ENCODE peak calls at places on chromosomes 3 and 15, in seven cellular contexts. One of them, this sample, is unnamed.

GRCh38 chr3:17013050-17013449 is 128.3 kb downstream of the PLCL2 start:
- DNase-seq in endothelial cell: no peak
- DNase-seq in glutamatergic neuron: peak
- DNase-seq in BJ: no peak
- DNase-seq in RWPE1: no peak
- DNase-seq in GM13976: no peak
- DNase-seq in bronchial epithelial cell: no peak
- DNase-seq in this sample: peak

GRCh38 chr3:131072845-131073244 is 46.2 kb downstream of the NEK11 start:
- DNase-seq in endothelial cell: no peak
- DNase-seq in glutamatergic neuron: no peak
- DNase-seq in BJ: no peak
- DNase-seq in RWPE1: no peak
- DNase-seq in GM13976: no peak
- DNase-seq in bronchial epithelial cell: no peak
- DNase-seq in this sample: no peak

GRCh38 chr15:83973816-83974215 is 261.8 kb upstream of the GOLGA6L4 start:
- DNase-seq in endothelial cell: no peak
- DNase-seq in glutamatergic neuron: no peak
- DNase-seq in BJ: no peak
- DNase-seq in RWPE1: no peak
- DNase-seq in GM13976: no peak
- DNase-seq in bronchial epithelial cell: peak
- DNase-seq in this sample: peak

GRCh38 chr3:186452517-186452916 is 90.5 kb upstream of the DGKG start:
- DNase-seq in endothelial cell: no peak
- DNase-seq in glutamatergic neuron: no peak
- DNase-seq in BJ: peak
- DNase-seq in RWPE1: peak
- DNase-seq in GM13976: no peak
- DNase-seq in bronchial epithelial cell: peak
- DNase-seq in this sample: peak

GRCh38 chr15:80440024-80440423 is 35.8 kb downstream of the ARNT2 start:
- DNase-seq in endothelial cell: no peak
- DNase-seq in glutamatergic neuron: no peak
- DNase-seq in BJ: no peak
- DNase-seq in RWPE1: no peak
- DNase-seq in GM13976: no peak
- DNase-seq in bronchial epithelial cell: no peak
- DNase-seq in this sample: no peak

GRCh38 chr3:146543461-146544012 is 870 bp downstream of the PLSCR1 start:
- DNase-seq in endothelial cell: peak
- DNase-seq in glutamatergic neuron: no peak
- DNase-seq in BJ: no peak
- DNase-seq in RWPE1: no peak
- DNase-seq in GM13976: no peak
- DNase-seq in bronchial epithelial cell: peak
- DNase-seq in this sample: no peak

GRCh38 chr15:80507638-80508316 is 103.6 kb downstream of the ARNT2 start:
- DNase-seq in endothelial cell: no peak
- DNase-seq in glutamatergic neuron: no peak
- DNase-seq in BJ: peak
- DNase-seq in RWPE1: no peak
- DNase-seq in GM13976: no peak
- DNase-seq in bronchial epithelial cell: peak
- DNase-seq in this sample: no peak

GRCh38 chr3:150180349-150180748 is 209.7 kb upstream of the PFN2 start:
- DNase-seq in endothelial cell: no peak
- DNase-seq in glutamatergic neuron: no peak
- DNase-seq in BJ: peak
- DNase-seq in RWPE1: no peak
- DNase-seq in GM13976: no peak
- DNase-seq in bronchial epithelial cell: no peak
- DNase-seq in this sample: peak

GRCh38 chr3:59540696-59541095 is 490.9 kb upstream of the CFAP20DC start:
- DNase-seq in endothelial cell: no peak
- DNase-seq in glutamatergic neuron: no peak
- DNase-seq in BJ: no peak
- DNase-seq in RWPE1: no peak
- DNase-seq in GM13976: peak
- DNase-seq in bronchial epithelial cell: no peak
- DNase-seq in this sample: no peak

GRCh38 chr3:51379301-51379700 is 5.8 kb upstream of the MANF start:
- DNase-seq in endothelial cell: no peak
- DNase-seq in glutamatergic neuron: peak
- DNase-seq in BJ: no peak
- DNase-seq in RWPE1: no peak
- DNase-seq in GM13976: no peak
- DNase-seq in bronchial epithelial cell: no peak
- DNase-seq in this sample: no peak

GRCh38 chr3:51380601-51381332 is 4.3 kb upstream of the MANF start:
- DNase-seq in endothelial cell: no peak
- DNase-seq in glutamatergic neuron: no peak
- DNase-seq in BJ: no peak
- DNase-seq in RWPE1: no peak
- DNase-seq in GM13976: no peak
- DNase-seq in bronchial epithelial cell: no peak
- DNase-seq in this sample: no peak

GRCh38 chr3:51381333-51381705 is 3.8 kb upstream of the MANF start:
- DNase-seq in endothelial cell: no peak
- DNase-seq in glutamatergic neuron: no peak
- DNase-seq in BJ: no peak
- DNase-seq in RWPE1: no peak
- DNase-seq in GM13976: no peak
- DNase-seq in bronchial epithelial cell: no peak
- DNase-seq in this sample: no peak

GRCh38 chr3:51378726-51379125 is 6.4 kb upstream of the MANF start:
- DNase-seq in endothelial cell: no peak
- DNase-seq in glutamatergic neuron: peak
- DNase-seq in BJ: no peak
- DNase-seq in RWPE1: no peak
- DNase-seq in GM13976: no peak
- DNase-seq in bronchial epithelial cell: no peak
- DNase-seq in this sample: no peak

DNA sequence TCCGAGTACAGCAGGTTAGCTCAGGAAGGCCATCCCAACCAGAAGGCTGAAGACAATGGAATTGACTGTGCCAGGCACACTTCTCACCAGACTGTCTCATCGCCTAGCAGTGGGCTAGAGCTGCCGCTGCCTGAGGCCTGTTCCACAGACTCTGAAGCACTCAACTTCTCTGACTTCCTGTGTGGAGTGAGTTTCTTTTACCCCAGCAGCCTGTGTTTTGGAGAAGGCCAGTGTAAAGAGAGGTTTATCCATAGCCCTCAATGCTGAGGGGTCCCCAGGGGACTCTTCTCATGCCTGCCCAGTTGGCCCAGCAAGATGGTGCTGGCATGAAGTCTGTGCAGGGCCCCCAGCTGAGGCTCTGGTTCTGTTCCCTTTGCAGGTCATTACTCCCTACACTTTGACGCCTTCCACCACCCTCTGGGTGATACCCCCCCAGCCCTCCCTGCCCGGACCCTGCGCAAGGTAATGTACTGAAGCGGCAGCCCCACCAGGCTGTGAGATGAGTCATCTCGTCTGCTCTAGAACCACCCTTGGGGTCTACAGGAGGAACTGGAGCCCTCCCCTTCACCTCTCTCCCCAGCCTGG is 5.3 kb upstream of the MANF start:
- DNase-seq in endothelial cell: no peak
- DNase-seq in glutamatergic neuron: no peak
- DNase-seq in BJ: no peak
- DNase-seq in RWPE1: no peak
- DNase-seq in GM13976: no peak
- DNase-seq in bronchial epithelial cell: no peak
- DNase-seq in this sample: no peak
- TF ChIP-seq CTCF in endothelial cell: no peak
- TF ChIP-seq CTCF in glutamatergic neuron: no peak
- TF ChIP-seq CTCF in BJ: no peak
- TF ChIP-seq CTCF in RWPE1: no peak
- TF ChIP-seq CTCF in GM13976: no peak
- TF ChIP-seq CTCF in bronchial epithelial cell: no peak
- TF ChIP-seq CTCF in this sample: no peak

DNA sequence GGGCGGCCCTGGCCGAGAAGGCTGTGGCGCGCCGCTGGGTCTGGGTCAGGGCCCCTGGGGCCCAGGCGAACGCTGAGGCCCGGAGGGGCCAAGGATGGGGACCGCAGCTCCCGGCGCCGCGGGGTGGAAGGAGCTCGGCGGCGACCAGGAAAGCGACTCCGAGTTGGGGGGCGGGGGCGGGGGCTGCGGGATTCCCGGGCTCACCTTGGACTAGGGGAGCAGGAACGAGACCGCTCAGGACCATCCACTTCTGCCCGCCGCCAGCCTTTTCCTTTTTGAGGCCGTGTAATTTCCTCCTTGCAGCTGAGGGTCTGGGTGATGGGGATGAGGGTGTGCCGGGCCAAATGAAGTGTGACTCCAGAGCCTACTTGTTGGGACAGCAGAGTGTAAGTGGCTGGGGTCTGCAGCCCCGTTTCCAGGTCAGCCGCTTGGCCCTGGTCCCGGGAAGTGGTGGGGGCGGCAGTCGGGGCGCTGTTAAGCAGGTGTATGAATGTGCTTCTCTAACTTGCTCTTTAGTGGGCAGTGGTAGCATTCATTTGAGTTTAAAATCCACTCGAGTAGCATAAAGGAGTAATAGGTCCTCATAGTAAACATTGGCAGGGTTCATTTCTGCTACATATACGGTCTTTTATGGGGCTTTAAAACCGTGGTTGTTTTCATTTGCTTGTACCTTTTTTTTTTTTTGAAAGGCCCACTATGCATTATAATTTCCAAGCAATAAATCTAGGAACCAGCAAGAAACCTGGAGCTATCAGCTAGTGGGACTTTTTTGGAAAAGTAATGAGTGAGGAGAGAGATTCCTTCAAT is 717 bp downstream of the PXK start:
- DNase-seq in endothelial cell: peak
- DNase-seq in glutamatergic neuron: peak
- DNase-seq in BJ: no peak
- DNase-seq in RWPE1: peak
- DNase-seq in GM13976: peak
- DNase-seq in bronchial epithelial cell: no peak
- DNase-seq in this sample: peak
- TF ChIP-seq CTCF in endothelial cell: no peak
- TF ChIP-seq CTCF in glutamatergic neuron: no peak
- TF ChIP-seq CTCF in BJ: no peak
- TF ChIP-seq CTCF in RWPE1: peak
- TF ChIP-seq CTCF in GM13976: peak
- TF ChIP-seq CTCF in bronchial epithelial cell: no peak
- TF ChIP-seq CTCF in this sample: peak

GRCh38 chr3:140529096-140529495 is 148.8 kb upstream of the TRIM42 start:
- DNase-seq in endothelial cell: no peak
- DNase-seq in glutamatergic neuron: no peak
- DNase-seq in BJ: peak
- DNase-seq in RWPE1: peak
- DNase-seq in GM13976: no peak
- DNase-seq in bronchial epithelial cell: peak
- DNase-seq in this sample: peak
- TF ChIP-seq CTCF in endothelial cell: no peak
- TF ChIP-seq CTCF in glutamatergic neuron: no peak
- TF ChIP-seq CTCF in BJ: no peak
- TF ChIP-seq CTCF in RWPE1: no peak
- TF ChIP-seq CTCF in GM13976: no peak
- TF ChIP-seq CTCF in bronchial epithelial cell: no peak
- TF ChIP-seq CTCF in this sample: no peak

GRCh38 chr15:64702816-64703631 is 72.4 kb downstream of the RBPMS2 start:
- DNase-seq in endothelial cell: peak
- DNase-seq in glutamatergic neuron: peak
- DNase-seq in BJ: peak
- DNase-seq in RWPE1: peak
- DNase-seq in GM13976: peak
- DNase-seq in bronchial epithelial cell: peak
- DNase-seq in this sample: peak
- TF ChIP-seq CTCF in endothelial cell: no peak
- TF ChIP-seq CTCF in glutamatergic neuron: no peak
- TF ChIP-seq CTCF in BJ: peak
- TF ChIP-seq CTCF in RWPE1: no peak
- TF ChIP-seq CTCF in GM13976: no peak
- TF ChIP-seq CTCF in bronchial epithelial cell: no peak
- TF ChIP-seq CTCF in this sample: no peak

GRCh38 chr3:129023909-129024308 is 22.8 kb downstream of the EFCC1 start:
- DNase-seq in endothelial cell: no peak
- DNase-seq in glutamatergic neuron: no peak
- DNase-seq in BJ: no peak
- DNase-seq in RWPE1: peak
- DNase-seq in GM13976: no peak
- DNase-seq in bronchial epithelial cell: peak
- DNase-seq in this sample: peak
- TF ChIP-seq CTCF in endothelial cell: no peak
- TF ChIP-seq CTCF in glutamatergic neuron: no peak
- TF ChIP-seq CTCF in BJ: peak
- TF ChIP-seq CTCF in RWPE1: peak
- TF ChIP-seq CTCF in GM13976: peak
- TF ChIP-seq CTCF in bronchial epithelial cell: peak
- TF ChIP-seq CTCF in this sample: peak

This sample was measured in PC-3.